ENCODE peak calls at places on chromosomes 11 and 22, in seven cellular contexts. W is mammary epithelial cell, B is OCI-LY7, V is colonic mucosa, J is hepatocyte, A is neuronal stem cell, U is upper lobe of left lung. K is an unnamed sample.
A peak's percentile ranks its signal among the peaks of the same experiment; 100 is the strongest.

GRCh38 chr22:25746012-25746373 is 4.0 kb downstream of the MYO18B start:
- DNase-seq in B (no peak), W (peak; percentile 69), A (no peak), V (no peak), J (no peak), U (no peak), K (no peak)

GRCh38 chr11:10325398-10326079 is 20.7 kb downstream of the ADM start:
- DNase-seq in A (no peak), U (no peak), B (no peak), W (no peak), V (no peak), J (no peak), K (no peak)

GRCh38 chr11:68142028-68142412 is 20.8 kb upstream of the CHKA start:
- DNase-seq in V (no peak), B (no peak), J (no peak), W (no peak), A (no peak), U (no peak), K (peak; percentile 48)

GRCh38 chr22:22105364-22105763 is 122.8 kb upstream of the TOP3B start:
- DNase-seq in J (no peak), B (no peak), V (no peak), W (no peak), U (no peak), A (no peak), K (no peak)

GRCh38 chr22:45308624-45309421 is 911 bp upstream of the FAM118A start:
- DNase-seq in A (no peak), B (peak; percentile 21), U (no peak), J (no peak), V (no peak), W (no peak), K (no peak)

GRCh38 chr11:117761993-117762392 is 35.0 kb downstream of the DSCAML1 start:
- DNase-seq in V (no peak), W (no peak), B (no peak), A (no peak), J (no peak), U (no peak), K (no peak)

GRCh38 chr22:40033586-40034380 is 39.0 kb downstream of the FAM83F start:
- DNase-seq in V (no peak), U (no peak), J (no peak), B (no peak), A (no peak), W (no peak), K (no peak)

GRCh38 chr11:126585388-126586302 is 230.2 kb downstream of the ST3GAL4 start:
- DNase-seq in V (peak; percentile 56), B (no peak), W (peak; percentile 93), J (peak; percentile 76), U (no peak), A (no peak), K (no peak)

GRCh38 chr11:134236834-134237556 is 12.5 kb downstream of the VPS26B start:
- DNase-seq in A (no peak), J (no peak), W (no peak), V (no peak), B (no peak), U (no peak), K (no peak)

GRCh38 chr22:38699784-38700183 is 959 bp downstream of the JOSD1 start:
- DNase-seq in V (peak; percentile 46), A (no peak), B (no peak), W (peak; percentile 54), U (no peak), J (peak; percentile 29), K (peak; percentile 18)

GRCh38 chr11:32224580-32224979 is 133.7 kb downstream of the RCN1 start:
- DNase-seq in U (no peak), W (no peak), A (no peak), V (no peak), B (no peak), J (no peak), K (no peak)

GRCh38 chr11:126341760-126342161 is 13.7 kb upstream of the ST3GAL4 start:
- DNase-seq in V (no peak), B (no peak), A (no peak), U (no peak), J (no peak), W (peak; percentile 71), K (no peak)

GRCh38 chr22:47805394-47805935 is 1043.0 kb downstream of the TBC1D22A start:
- DNase-seq in B (no peak), A (no peak), J (no peak), U (no peak), V (no peak), W (no peak), K (no peak)

GRCh38 chr22:25582946-25583345 is 18.5 kb downstream of the GRK3 start:
- DNase-seq in V (no peak), A (no peak), W (peak; percentile 46), J (no peak), B (no peak), U (no peak), K (no peak)

GRCh38 chr11:3107608-3108182 is 50.5 kb upstream of the CARS1 start:
- DNase-seq in U (peak; percentile 64), V (peak; percentile 16), B (no peak), A (no peak), J (no peak), W (no peak), K (no peak)

GRCh38 chr22:27978875-27979274 is 59.8 kb upstream of the PITPNB start:
- DNase-seq in U (no peak), V (no peak), W (no peak), A (no peak), B (no peak), J (no peak), K (no peak)

GRCh38 chr11:114563077-114563476 is 3.4 kb upstream of the NXPE1 start:
- DNase-seq in A (no peak), J (peak; percentile 49), B (no peak), V (no peak), W (peak; percentile 8), U (no peak), K (no peak)

GRCh38 chr11:8070417-8071101 is 10.5 kb upstream of the TUB start:
- DNase-seq in J (peak; percentile 55), V (no peak), A (no peak), W (peak; percentile 27), B (peak; percentile 33), U (no peak), K (no peak)

GRCh38 chr11:131770801-131771200 is 400.4 kb downstream of the NTM start:
- DNase-seq in J (no peak), V (no peak), B (no peak), A (no peak), W (no peak), U (no peak), K (no peak)

GRCh38 chr11:90134420-90135003 is at the start of gene NAALAD2:
- DNase-seq in W (no peak), A (peak; percentile 70), V (peak; percentile 22), J (peak; percentile 88), B (no peak), U (peak; percentile 63), K (no peak)

GRCh38 chr11:122127020-122127419 is 11.0 kb upstream of the BLID start:
- DNase-seq in B (no peak), V (no peak), U (no peak), J (no peak), A (no peak), W (no peak), K (no peak)

GRCh38 chr11:122123258-122123929 is 7.4 kb upstream of the BLID start:
- DNase-seq in W (no peak), A (no peak), B (no peak), U (no peak), J (no peak), V (no peak), K (no peak)

GRCh38 chr11:122122179-122122578 is 6.2 kb upstream of the BLID start:
- DNase-seq in B (no peak), A (no peak), V (no peak), W (no peak), J (no peak), U (no peak), K (no peak)

GRCh38 chr11:122128146-122128545 is 12.1 kb upstream of the BLID start:
- DNase-seq in A (no peak), W (no peak), J (no peak), V (no peak), B (no peak), U (no peak), K (no peak)

DNA sequence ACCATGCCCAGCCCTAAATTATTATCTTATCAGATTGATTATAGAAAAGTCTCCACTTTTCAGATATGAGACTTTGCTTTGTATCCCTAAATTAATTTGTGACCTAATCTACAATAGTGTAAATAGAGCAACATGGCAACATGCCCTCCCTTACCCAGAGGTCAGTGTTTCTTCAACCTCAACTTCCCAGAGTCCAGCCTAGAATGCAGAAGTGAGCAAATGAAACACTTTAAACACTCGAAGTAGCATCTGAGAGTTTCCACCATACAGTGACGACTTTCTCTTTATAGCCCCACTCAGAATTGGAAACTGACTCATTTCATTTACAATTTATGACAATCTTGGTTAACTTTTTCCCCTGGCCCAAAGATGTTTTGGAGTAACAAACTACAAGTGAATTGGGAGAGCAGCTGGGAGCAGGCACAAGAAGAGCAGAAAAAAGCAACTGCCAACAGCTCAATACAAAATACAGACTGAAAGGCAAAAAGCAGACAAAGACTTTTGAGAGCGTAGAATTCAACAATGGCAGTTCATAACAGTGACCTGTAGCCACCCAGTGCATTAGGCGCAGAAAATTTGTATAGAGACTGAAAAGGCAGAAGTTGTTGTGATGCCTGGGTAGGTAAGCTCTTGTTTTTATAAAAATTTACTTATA is 10.1 kb upstream of the BLID start:
- DNase-seq in W (no peak), V (no peak), J (no peak), A (no peak), U (no peak), B (no peak), K (no peak)
- H3K36me3 ChIP-seq in W (peaks cover 23% of the 10 kb centered on the region), V (no peaks in the 10 kb centered on the region), J (no peaks in the 10 kb centered on the region), A (no peaks in the 10 kb centered on the region), U (no peaks in the 10 kb centered on the region), B (no peaks in the 10 kb centered on the region), K (no peaks in the 10 kb centered on the region)

GRCh38 chr11:76380161-76380976 is 563 bp downstream of the THAP12 start:
- DNase-seq in A (peak; percentile 29), J (no peak), U (peak; percentile 91), B (peak; percentile 45), W (peak; percentile 31), V (peak; percentile 50), K (peak; percentile 24)
- H3K4me3 ChIP-seq in A (peak overlapping the region; percentile 67), J (peak overlapping the region; percentile 96), U (peak overlapping the region; percentile 91), B (peak overlapping the region; percentile 94), W (peak overlapping the region; percentile 85), V (peak overlapping the region; percentile 96), K (peak overlapping the region; percentile 65)

GRCh38 chr11:124840666-124841065 is 24.6 kb upstream of the ROBO3 start:
- DNase-seq in V (no peak), W (no peak), A (no peak), U (no peak), B (no peak), J (no peak), K (no peak)
- H3K4me1 ChIP-seq in V (peaks cover 11% of the 10 kb centered on the region), W (peaks cover 13% of the 10 kb centered on the region), A (peaks cover 9% of the 10 kb centered on the region), U (peaks cover 31% of the 10 kb centered on the region), B (peaks cover 16% of the 10 kb centered on the region), J (peaks cover 22% of the 10 kb centered on the region), K (peaks cover 15% of the 10 kb centered on the region)

DNA sequence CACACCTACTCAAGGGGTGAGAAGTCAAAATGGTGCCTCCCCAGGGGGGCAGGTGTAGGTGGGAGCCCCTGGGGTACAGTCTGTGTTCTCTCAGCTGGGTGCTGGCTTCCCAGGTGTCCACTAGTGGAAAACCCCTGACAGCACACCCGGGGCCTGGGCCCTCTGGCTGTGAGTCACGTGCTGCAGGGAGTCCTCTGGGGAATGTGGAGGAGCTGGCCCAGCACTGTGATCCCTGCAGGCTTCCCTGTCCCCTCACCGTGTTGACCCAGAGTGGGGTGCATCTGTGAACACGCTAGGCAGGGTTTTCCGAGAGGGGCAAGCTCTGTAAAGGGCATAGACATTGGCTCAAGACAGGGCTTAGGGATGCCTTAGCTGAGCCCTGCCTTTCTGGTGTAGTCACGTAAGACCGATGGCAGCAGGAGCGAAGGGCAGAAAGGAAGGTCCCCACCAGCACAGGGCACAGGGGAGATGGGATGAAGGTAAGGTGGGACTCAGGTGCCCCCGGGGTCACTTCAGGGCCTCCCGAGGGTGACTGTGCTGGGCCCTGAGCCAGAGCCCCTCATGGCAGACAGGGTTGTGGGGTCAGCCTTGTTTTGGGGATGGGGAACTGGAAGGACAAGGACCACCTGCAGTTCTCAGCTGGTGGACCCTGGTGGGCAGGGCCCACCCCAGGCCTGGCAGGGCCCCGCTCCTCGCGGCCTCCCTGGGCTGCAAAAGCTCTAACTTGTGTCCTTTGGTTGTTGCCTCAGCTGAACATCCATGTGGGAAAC is 14.1 kb downstream of the DERL3 start:
- DNase-seq in A (no peak), J (no peak), U (no peak), V (no peak), W (no peak), B (no peak), K (no peak)
- H3K36me3 ChIP-seq in A (peaks cover 96% of the 10 kb centered on the region), J (no peaks in the 10 kb centered on the region), U (peaks cover 67% of the 10 kb centered on the region), V (peaks cover 25% of the 10 kb centered on the region), W (peaks cover 5% of the 10 kb centered on the region), B (peaks cover 98% of the 10 kb centered on the region), K (peaks cover 68% of the 10 kb centered on the region)

K was measured in CD4-positive, alpha-beta memory T cell.